ENCODE peak calls at places on chromosome 3, in five cellular contexts. One of them, this sample, is unnamed. For H3K4me1, the result is how much of the 10 kb centered on the place peaks cover.

GRCh38 chr3:108420926-108421325 is 89.5 kb downstream of the MYH15 start:
- DNase-seq in sigmoid colon: no peak
- DNase-seq in HCT116: no peak
- DNase-seq in endothelial cell of umbilical vein: no peak
- DNase-seq in breast epithelium: no peak
- DNase-seq in this sample: no peak

GRCh38 chr3:5192568-5193319 is 5.2 kb downstream of the EDEM1 start:
- DNase-seq in sigmoid colon: no peak
- DNase-seq in endothelial cell of umbilical vein: no peak
- DNase-seq in HCT116: no peak
- DNase-seq in breast epithelium: no peak
- DNase-seq in this sample: no peak

GRCh38 chr3:179174898-179175297 is 26.7 kb downstream of the PIK3CA start:
- DNase-seq in endothelial cell of umbilical vein: peak
- DNase-seq in sigmoid colon: no peak
- DNase-seq in HCT116: no peak
- DNase-seq in breast epithelium: no peak
- DNase-seq in this sample: no peak

GRCh38 chr3:56977561-56977889 is 82.9 kb upstream of the SPATA12 start:
- DNase-seq in breast epithelium: no peak
- DNase-seq in endothelial cell of umbilical vein: no peak
- DNase-seq in HCT116: no peak
- DNase-seq in sigmoid colon: no peak
- DNase-seq in this sample: no peak

GRCh38 chr3:124559650-124560405 is 170.4 kb upstream of the UMPS start:
- DNase-seq in sigmoid colon: peak
- DNase-seq in breast epithelium: peak
- DNase-seq in HCT116: peak
- DNase-seq in endothelial cell of umbilical vein: peak
- DNase-seq in this sample: no peak

GRCh38 chr3:148223266-148223665 is 474.4 kb upstream of the AGTR1 start:
- DNase-seq in breast epithelium: no peak
- DNase-seq in sigmoid colon: no peak
- DNase-seq in HCT116: no peak
- DNase-seq in endothelial cell of umbilical vein: no peak
- DNase-seq in this sample: no peak

GRCh38 chr3:15958692-15959433 is 161.1 kb upstream of the ANKRD28 start:
- DNase-seq in sigmoid colon: no peak
- DNase-seq in endothelial cell of umbilical vein: peak
- DNase-seq in breast epithelium: no peak
- DNase-seq in HCT116: no peak
- DNase-seq in this sample: no peak

GRCh38 chr3:16993227-16993626 is 108.5 kb downstream of the PLCL2 start:
- DNase-seq in sigmoid colon: no peak
- DNase-seq in HCT116: no peak
- DNase-seq in breast epithelium: no peak
- DNase-seq in endothelial cell of umbilical vein: no peak
- DNase-seq in this sample: no peak

GRCh38 chr3:127132876-127133275 is 60.1 kb upstream of the PRR23E start:
- DNase-seq in endothelial cell of umbilical vein: no peak
- DNase-seq in breast epithelium: no peak
- DNase-seq in sigmoid colon: no peak
- DNase-seq in HCT116: no peak
- DNase-seq in this sample: no peak

GRCh38 chr3:10815487-10815886 is 541 bp upstream of the SLC6A11 start:
- DNase-seq in sigmoid colon: no peak
- DNase-seq in endothelial cell of umbilical vein: no peak
- DNase-seq in breast epithelium: no peak
- DNase-seq in HCT116: no peak
- DNase-seq in this sample: peak

GRCh38 chr3:79651536-79652065 is 116.2 kb downstream of the ROBO1 start:
- DNase-seq in breast epithelium: no peak
- DNase-seq in sigmoid colon: no peak
- DNase-seq in endothelial cell of umbilical vein: no peak
- DNase-seq in HCT116: no peak
- DNase-seq in this sample: no peak

GRCh38 chr3:69568458-69568857 is 170.8 kb upstream of the MITF start:
- DNase-seq in sigmoid colon: no peak
- DNase-seq in HCT116: no peak
- DNase-seq in endothelial cell of umbilical vein: no peak
- DNase-seq in breast epithelium: no peak
- DNase-seq in this sample: no peak

GRCh38 chr3:156522673-156523072 is 32.2 kb downstream of the SSR3 start:
- DNase-seq in HCT116: no peak
- DNase-seq in breast epithelium: no peak
- DNase-seq in sigmoid colon: no peak
- DNase-seq in endothelial cell of umbilical vein: no peak
- DNase-seq in this sample: no peak

GRCh38 chr3:64385256-64385655 is 160.0 kb upstream of the PRICKLE2 start:
- DNase-seq in sigmoid colon: no peak
- DNase-seq in breast epithelium: no peak
- DNase-seq in endothelial cell of umbilical vein: no peak
- DNase-seq in HCT116: no peak
- DNase-seq in this sample: no peak

GRCh38 chr3:42387802-42388651 is 22.4 kb downstream of the LYZL4 start:
- DNase-seq in endothelial cell of umbilical vein: peak
- DNase-seq in sigmoid colon: no peak
- DNase-seq in breast epithelium: no peak
- DNase-seq in HCT116: no peak
- DNase-seq in this sample: peak

GRCh38 chr3:175898194-175898593 is 1039.1 kb downstream of the NAALADL2 start:
- DNase-seq in breast epithelium: no peak
- DNase-seq in endothelial cell of umbilical vein: no peak
- DNase-seq in sigmoid colon: no peak
- DNase-seq in HCT116: no peak
- DNase-seq in this sample: no peak

GRCh38 chr3:14412831-14413380 is 10.5 kb downstream of the SLC6A6 start:
- DNase-seq in HCT116: no peak
- DNase-seq in endothelial cell of umbilical vein: no peak
- DNase-seq in breast epithelium: no peak
- DNase-seq in sigmoid colon: no peak
- DNase-seq in this sample: no peak

GRCh38 chr3:14410106-14410500 is 7.7 kb downstream of the SLC6A6 start:
- DNase-seq in sigmoid colon: no peak
- DNase-seq in endothelial cell of umbilical vein: no peak
- DNase-seq in HCT116: no peak
- DNase-seq in breast epithelium: no peak
- DNase-seq in this sample: no peak

GRCh38 chr3:14411988-14412387 is 9.6 kb downstream of the SLC6A6 start:
- DNase-seq in breast epithelium: no peak
- DNase-seq in sigmoid colon: no peak
- DNase-seq in endothelial cell of umbilical vein: no peak
- DNase-seq in HCT116: no peak
- DNase-seq in this sample: no peak

GRCh38 chr3:14410501-14411165 is 8.2 kb downstream of the SLC6A6 start:
- DNase-seq in breast epithelium: no peak
- DNase-seq in endothelial cell of umbilical vein: peak
- DNase-seq in sigmoid colon: no peak
- DNase-seq in HCT116: no peak
- DNase-seq in this sample: no peak

GRCh38 chr3:14411166-14411526 is 8.7 kb downstream of the SLC6A6 start:
- DNase-seq in sigmoid colon: no peak
- DNase-seq in breast epithelium: no peak
- DNase-seq in endothelial cell of umbilical vein: no peak
- DNase-seq in HCT116: no peak
- DNase-seq in this sample: no peak
- TF ChIP-seq POLR2AphosphoS5 in sigmoid colon: no peak
- TF ChIP-seq POLR2AphosphoS5 in breast epithelium: no peak
- TF ChIP-seq POLR2AphosphoS5 in endothelial cell of umbilical vein: no peak
- TF ChIP-seq POLR2AphosphoS5 in HCT116: no peak
- TF ChIP-seq POLR2AphosphoS5 in this sample: no peak

GRCh38 chr3:46632792-46633191 is 20.5 kb downstream of the FAM240A start:
- DNase-seq in breast epithelium: no peak
- DNase-seq in endothelial cell of umbilical vein: no peak
- DNase-seq in sigmoid colon: no peak
- DNase-seq in HCT116: no peak
- DNase-seq in this sample: no peak

GRCh38 chr3:46626039-46626438 is 13.7 kb downstream of the FAM240A start:
- DNase-seq in endothelial cell of umbilical vein: no peak
- DNase-seq in breast epithelium: no peak
- DNase-seq in sigmoid colon: no peak
- DNase-seq in HCT116: no peak
- DNase-seq in this sample: no peak

GRCh38 chr3:46627078-46627477 is 14.8 kb downstream of the FAM240A start:
- DNase-seq in sigmoid colon: no peak
- DNase-seq in breast epithelium: no peak
- DNase-seq in endothelial cell of umbilical vein: no peak
- DNase-seq in HCT116: no peak
- DNase-seq in this sample: no peak

GRCh38 chr3:46628980-46629379 is 16.7 kb downstream of the FAM240A start:
- DNase-seq in endothelial cell of umbilical vein: no peak
- DNase-seq in HCT116: no peak
- DNase-seq in breast epithelium: no peak
- DNase-seq in sigmoid colon: no peak
- DNase-seq in this sample: no peak

GRCh38 chr3:46629571-46630517 is 17.5 kb downstream of the FAM240A start:
- DNase-seq in HCT116: peak
- DNase-seq in breast epithelium: peak
- DNase-seq in endothelial cell of umbilical vein: peak
- DNase-seq in sigmoid colon: peak
- DNase-seq in this sample: no peak
- H3K4me1 ChIP-seq in HCT116: under half
- H3K4me1 ChIP-seq in breast epithelium: under half
- H3K4me1 ChIP-seq in endothelial cell of umbilical vein: under half
- H3K4me1 ChIP-seq in sigmoid colon: under half
- H3K4me1 ChIP-seq in this sample: under half

GRCh38 chr3:84042717-84043116 is 916.1 kb upstream of the CADM2 start:
- DNase-seq in endothelial cell of umbilical vein: no peak
- DNase-seq in HCT116: no peak
- DNase-seq in sigmoid colon: no peak
- DNase-seq in breast epithelium: no peak
- DNase-seq in this sample: no peak
- TF ChIP-seq POLR2AphosphoS5 in endothelial cell of umbilical vein: no peak
- TF ChIP-seq POLR2AphosphoS5 in HCT116: no peak
- TF ChIP-seq POLR2AphosphoS5 in sigmoid colon: no peak
- TF ChIP-seq POLR2AphosphoS5 in breast epithelium: no peak
- TF ChIP-seq POLR2AphosphoS5 in this sample: no peak

DNA sequence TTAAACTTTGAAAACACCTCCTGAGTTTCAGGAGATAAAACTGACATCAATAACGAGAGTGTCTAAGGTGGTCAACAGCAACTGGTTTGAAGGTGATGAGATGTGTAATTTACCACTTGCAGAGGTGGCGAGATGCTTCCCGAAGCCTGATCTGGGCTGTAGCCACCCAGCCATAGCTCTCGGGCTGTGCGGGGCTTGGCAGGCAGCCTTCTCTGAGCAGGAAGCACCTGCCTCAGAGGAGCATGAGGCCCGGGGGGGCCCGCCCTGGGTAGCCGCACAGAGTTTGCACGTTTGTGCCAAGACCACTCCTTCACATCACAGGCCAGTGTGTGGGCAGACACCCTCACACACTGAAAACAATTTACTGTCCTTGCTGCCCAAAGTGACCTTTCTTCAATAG is 220.3 kb downstream of the CACNA2D3 start:
- DNase-seq in sigmoid colon: no peak
- DNase-seq in breast epithelium: no peak
- DNase-seq in endothelial cell of umbilical vein: no peak
- DNase-seq in HCT116: no peak
- DNase-seq in this sample: no peak
- H3K4me1 ChIP-seq in sigmoid colon: under half
- H3K4me1 ChIP-seq in breast epithelium: under half
- H3K4me1 ChIP-seq in endothelial cell of umbilical vein: under half
- H3K4me1 ChIP-seq in HCT116: under half
- H3K4me1 ChIP-seq in this sample: under half

GRCh38 chr3:7788881-7789280 is 712.7 kb upstream of the LMCD1 start:
- DNase-seq in HCT116: no peak
- DNase-seq in endothelial cell of umbilical vein: peak
- DNase-seq in breast epithelium: no peak
- DNase-seq in sigmoid colon: no peak
- DNase-seq in this sample: no peak
- TF ChIP-seq POLR2AphosphoS5 in HCT116: no peak
- TF ChIP-seq POLR2AphosphoS5 in endothelial cell of umbilical vein: no peak
- TF ChIP-seq POLR2AphosphoS5 in breast epithelium: no peak
- TF ChIP-seq POLR2AphosphoS5 in sigmoid colon: no peak
- TF ChIP-seq POLR2AphosphoS5 in this sample: no peak

DNA sequence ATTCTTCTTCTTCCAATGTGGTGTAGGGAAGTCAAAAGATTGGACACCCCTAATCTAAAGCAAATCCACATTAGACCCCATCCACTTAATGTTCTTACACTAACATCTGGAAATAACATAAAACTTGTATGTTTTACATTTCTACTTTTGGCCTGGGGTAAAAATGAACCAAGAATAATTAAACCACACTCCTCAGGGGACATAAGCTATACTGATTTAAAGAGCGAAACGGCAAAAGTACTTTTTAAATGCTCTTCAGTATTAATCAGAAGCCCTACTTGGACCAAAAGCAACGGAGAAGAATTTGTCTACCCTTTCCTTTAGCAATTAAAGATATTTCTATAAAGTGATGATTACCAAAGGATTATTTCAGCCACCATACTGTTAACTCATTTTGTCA is 123.9 kb downstream of the TMCC1 start:
- DNase-seq in sigmoid colon: no peak
- DNase-seq in HCT116: no peak
- DNase-seq in endothelial cell of umbilical vein: no peak
- DNase-seq in breast epithelium: no peak
- DNase-seq in this sample: no peak
- H3K4me1 ChIP-seq in sigmoid colon: under half
- H3K4me1 ChIP-seq in HCT116: under half
- H3K4me1 ChIP-seq in endothelial cell of umbilical vein: under half
- H3K4me1 ChIP-seq in breast epithelium: under half
- H3K4me1 ChIP-seq in this sample: under half